ENCODE peak calls at places on chromosomes 12 and 14, in seven cellular contexts. U, G, J, N, I, L and B are unnamed samples.
A peak's percentile ranks its signal among the peaks of the same experiment; 100 is the strongest.

GRCh38 chr14:85634205-85634604 is 104.3 kb downstream of the FLRT2 start:
- DNase-seq in I (no peak), G (no peak), L (peak; percentile 19), N (no peak), J (no peak), U (no peak), B (no peak)

GRCh38 chr12:25529738-25530137 is 23.3 kb downstream of the LMNTD1 start:
- DNase-seq in N (no peak), L (no peak), U (no peak), G (no peak), J (no peak), I (no peak), B (no peak)

GRCh38 chr14:94713115-94713514 is 56.8 kb downstream of the GSC start:
- DNase-seq in U (no peak), I (no peak), J (no peak), G (no peak), L (no peak), N (no peak), B (no peak)

GRCh38 chr14:103220982-103221641 is 97.9 kb downstream of the TNFAIP2 start:
- DNase-seq in J (no peak), U (no peak), L (no peak), I (no peak), G (peak; percentile 3), N (no peak), B (no peak)

GRCh38 chr12:124725099-124725498 is 138.6 kb downstream of the SCARB1 start:
- DNase-seq in I (no peak), G (no peak), L (no peak), J (no peak), U (no peak), N (no peak), B (no peak)

GRCh38 chr14:22320353-22320733 is 268.7 kb downstream of the DAD1 start:
- DNase-seq in N (no peak), U (no peak), I (no peak), J (no peak), G (no peak), L (no peak), B (no peak)

GRCh38 chr12:89825591-89826449 is 117.2 kb upstream of the ATP2B1 start:
- DNase-seq in N (no peak), G (peak; percentile 26), U (peak; percentile 50), I (no peak), L (peak; percentile 29), J (no peak), B (no peak)

GRCh38 chr12:132517740-132518100 is 27.8 kb downstream of the FBRSL1 start:
- DNase-seq in U (no peak), G (no peak), J (no peak), I (no peak), L (no peak), N (no peak), B (no peak)

GRCh38 chr12:89529738-89530137 is 3.9 kb upstream of the POC1B start:
- DNase-seq in J (no peak), U (peak; percentile 48), L (peak; percentile 48), N (peak; percentile 61), I (no peak), G (peak; percentile 47), B (peak; percentile 64)

GRCh38 chr14:102182190-102182589 is 42.5 kb downstream of the WDR20 start:
- DNase-seq in N (no peak), J (no peak), G (no peak), L (no peak), U (no peak), I (no peak), B (no peak)

GRCh38 chr14:101665478-101666078 is 95.9 kb upstream of the PPP2R5C start:
- DNase-seq in J (peak; percentile 39), G (peak; percentile 14), L (no peak), N (peak; percentile 37), I (no peak), U (peak; percentile 19), B (peak; percentile 20)

GRCh38 chr14:68791078-68791983 is 1.5 kb downstream of the ZFP36L1 start:
- DNase-seq in N (no peak), L (no peak), G (no peak), J (no peak), I (no peak), U (no peak), B (peak; percentile 64)

GRCh38 chr12:12705833-12706520 is 10.0 kb upstream of the GPR19 start:
- DNase-seq in I (peak; percentile 36), U (no peak), J (no peak), G (no peak), N (no peak), L (no peak), B (peak; percentile 31)

GRCh38 chr12:105279460-105280056 is 43.6 kb upstream of the APPL2 start:
- DNase-seq in L (no peak), U (no peak), N (peak; percentile 24), J (peak; percentile 32), I (peak; percentile 1), G (no peak), B (peak; percentile 53)

GRCh38 chr14:87002831-87003230 is 990.2 kb downstream of the GALC start:
- DNase-seq in J (no peak), U (no peak), G (no peak), L (no peak), I (no peak), N (no peak), B (peak; percentile 39)

GRCh38 chr14:53962954-53963490 is 6.4 kb upstream of the BMP4 start:
- DNase-seq in I (no peak), N (no peak), L (no peak), G (no peak), U (no peak), J (no peak), B (no peak)

GRCh38 chr14:72788972-72789728 is 104.8 kb downstream of the DPF3 start:
- DNase-seq in J (no peak), U (no peak), N (no peak), L (no peak), G (no peak), I (no peak), B (no peak)

GRCh38 chr14:77077040-77077439 is 21.0 kb upstream of the CIPC start:
- DNase-seq in L (no peak), J (no peak), N (no peak), U (no peak), I (no peak), G (no peak), B (no peak)

GRCh38 chr12:56581418-56582145 is 48.5 kb downstream of the BAZ2A start:
- DNase-seq in N (no peak), G (no peak), U (no peak), J (no peak), L (no peak), I (no peak), B (no peak)

GRCh38 chr12:118103231-118103600 is 595 bp downstream of the VSIG10 start:
- DNase-seq in G (no peak), N (no peak), L (no peak), J (no peak), U (no peak), I (no peak), B (peak; percentile 39)

GRCh38 chr12:46219892-46220655 is 48.8 kb downstream of the SLC38A1 start:
- DNase-seq in J (peak; percentile 76), N (peak; percentile 25), G (no peak), I (peak; percentile 45), L (no peak), U (no peak), B (no peak)

GRCh38 chr12:54018608-54018984 is 9.6 kb upstream of the HOXC6 start:
- DNase-seq in U (no peak), G (no peak), J (no peak), I (no peak), L (no peak), N (no peak), B (peak; percentile 49)

GRCh38 chr12:99427104-99427503 is 220.4 kb upstream of the GARIN6 start:
- DNase-seq in U (no peak), J (no peak), L (no peak), G (no peak), I (no peak), N (no peak), B (no peak)

GRCh38 chr12:58882796-58883195 is 37.5 kb downstream of the LRIG3 start:
- DNase-seq in U (no peak), N (no peak), I (no peak), G (no peak), J (no peak), L (peak; percentile 45), B (no peak)

GRCh38 chr12:51028126-51028810 is 2.1 kb upstream of the SLC11A2 start:
- DNase-seq in N (peak; percentile 95), J (no peak), U (peak; percentile 41), G (no peak), I (no peak), L (no peak), B (peak; percentile 47)

GRCh38 chr12:49763006-49763591 is 21.7 kb downstream of the TMBIM6 start:
- DNase-seq in U (peak; percentile 65), I (peak; percentile 75), J (peak; percentile 79), L (no peak), G (peak; percentile 58), N (peak; percentile 42), B (peak; percentile 79)

GRCh38 chr12:120540445-120540844 is 6.3 kb downstream of the RNF10 start:
- DNase-seq in I (no peak), U (no peak), L (no peak), J (no peak), N (peak; percentile 73), G (no peak), B (no peak)

GRCh38 chr12:90499793-90500192 is 455.2 kb downstream of the CCER1 start:
- DNase-seq in N (no peak), I (no peak), L (peak; percentile 61), U (no peak), J (no peak), G (no peak), B (no peak)

GRCh38 chr14:96407980-96408570 is 16.1 kb downstream of the AK7 start:
- DNase-seq in N (no peak), J (no peak), I (no peak), L (no peak), G (no peak), U (no peak), B (no peak)

GRCh38 chr12:32198555-32198954 is 91.9 kb downstream of the BICD1 start:
- DNase-seq in J (no peak), U (no peak), I (no peak), N (no peak), L (no peak), G (no peak), B (no peak)